ENCODE peak calls at places on chromosomes 7 and 10, in ten cellular contexts. H, Y, J, T, X, A, U, Q, P and N are unnamed samples.

GRCh38 chr7:70694909-70695803 is 436.8 kb upstream of the GALNT17 start:
- DNase-seq in T (no peak), Q (peak), Y (no peak), J (no peak), P (peak), U (no peak), H (no peak), A (peak), X (no peak), N (peak)

GRCh38 chr10:95374597-95375209 is 83.9 kb upstream of the PDLIM1 start:
- DNase-seq in Q (peak), A (peak), Y (peak), T (peak), H (peak), J (no peak), X (peak), P (peak), U (peak), N (peak)

GRCh38 chr7:81684513-81685262 is 85.2 kb downstream of the HGF start:
- DNase-seq in X (peak), T (peak), Q (peak), Y (peak), U (peak), H (peak), P (peak), A (peak), J (no peak), N (no peak)

GRCh38 chr7:137304624-137305235 is 38.8 kb downstream of the PTN start:
- DNase-seq in U (no peak), J (no peak), Q (no peak), H (no peak), T (no peak), X (no peak), A (no peak), P (no peak), Y (no peak), N (no peak)

GRCh38 chr10:33388325-33388724 is 53.9 kb upstream of the NRP1 start:
- DNase-seq in X (no peak), J (no peak), Q (no peak), Y (no peak), U (no peak), A (no peak), H (no peak), P (no peak), T (no peak), N (no peak)

GRCh38 chr7:44489955-44490350 is 505 bp downstream of the NUDCD3 start:
- DNase-seq in H (peak), X (peak), P (no peak), U (peak), J (peak), Y (no peak), Q (peak), T (no peak), A (no peak), N (no peak)

GRCh38 chr10:30027057-30028005 is 32.1 kb downstream of the JCAD start:
- DNase-seq in X (peak), U (no peak), Q (peak), Y (peak), P (no peak), H (peak), A (no peak), T (peak), J (peak), N (peak)

GRCh38 chr10:22723343-22723779 is 9.0 kb upstream of the PIP4K2A start:
- DNase-seq in Q (peak), T (no peak), J (no peak), H (no peak), A (no peak), X (no peak), Y (no peak), P (no peak), U (no peak), N (peak)

GRCh38 chr7:21850531-21851285 is 95.0 kb downstream of the CDCA7L start:
- DNase-seq in Q (no peak), T (no peak), H (peak), Y (no peak), A (no peak), X (no peak), U (no peak), J (no peak), P (no peak), N (no peak)

GRCh38 chr7:95549818-95550529 is 46.3 kb downstream of the PDK4 start:
- DNase-seq in J (no peak), H (peak), T (peak), P (peak), Y (peak), U (peak), X (no peak), A (peak), Q (no peak), N (no peak)

GRCh38 chr10:27446091-27446918 is 57.8 kb upstream of the RAB18 start:
- DNase-seq in H (peak), U (peak), Y (peak), T (no peak), P (no peak), A (peak), J (no peak), X (peak), Q (peak), N (peak)

GRCh38 chr10:69721690-69722310 is 79.9 kb upstream of the COL13A1 start:
- DNase-seq in Y (peak), T (peak), U (peak), H (peak), A (no peak), P (no peak), Q (no peak), X (no peak), J (no peak), N (no peak)

GRCh38 chr10:81116990-81117389 is 579.3 kb downstream of the SH2D4B start:
- DNase-seq in T (no peak), Y (no peak), U (no peak), A (no peak), H (peak), J (no peak), Q (no peak), X (no peak), P (no peak), N (no peak)

GRCh38 chr7:150385240-150385830 is 6.2 kb downstream of the ZNF775 start:
- DNase-seq in H (no peak), X (no peak), J (no peak), Q (no peak), T (no peak), U (no peak), A (peak), P (no peak), Y (no peak), N (no peak)